ENCODE peak calls at places on chromosomes 1 and 21, in nine cellular contexts. O is mucosa of descending colon; C is CD8-positive, alpha-beta T cell; Q is CD8-positive, alpha-beta memory T cell; B is right lobe of liver; J is hepatocyte; R is adipocyte; F is foreskin fibroblast; D is IMR-90. S is an unnamed sample.

GRCh38 chr21:43341349-43342163 is 85.4 kb downstream of the SIK1 start:
- DNase-seq in J (no peak), Q (no peak), F (no peak), D (peak), O (no peak), R (no peak), B (no peak), C (no peak), S (no peak)

GRCh38 chr1:78143152-78143551 is 97.4 kb downstream of the GIPC2 start:
- DNase-seq in B (no peak), O (no peak), F (no peak), Q (no peak), J (no peak), C (no peak), R (no peak), D (no peak), S (no peak)

GRCh38 chr1:177181631-177182291 is 11.0 kb downstream of the BRINP2 start:
- DNase-seq in Q (no peak), O (peak), B (peak), C (no peak), D (peak), R (peak), J (peak), F (peak), S (peak)

GRCh38 chr1:55679971-55680370 is 464.8 kb upstream of the USP24 start:
- DNase-seq in Q (no peak), J (no peak), B (no peak), F (no peak), R (peak), O (no peak), D (peak), C (no peak), S (no peak)

GRCh38 chr1:150221552-150221951 is 14.4 kb downstream of the ANP32E start:
- DNase-seq in C (no peak), D (peak), B (no peak), O (no peak), R (peak), J (peak), F (no peak), Q (no peak), S (peak)

GRCh38 chr1:42379794-42380616 is 587 bp upstream of the RIMKLA start:
- DNase-seq in C (no peak), R (peak), F (peak), D (peak), Q (no peak), B (no peak), J (peak), O (no peak), S (peak)

GRCh38 chr1:247407978-247408560 is 7.9 kb upstream of the NLRP3 start:
- DNase-seq in R (no peak), J (no peak), B (no peak), Q (no peak), O (no peak), C (no peak), D (no peak), F (no peak), S (no peak)

GRCh38 chr1:100411574-100411973 is 59.3 kb downstream of the CDC14A start:
- DNase-seq in D (no peak), O (no peak), J (no peak), B (no peak), C (no peak), R (no peak), F (no peak), Q (no peak), S (no peak)

GRCh38 chr1:206448471-206448870 is 21.8 kb upstream of the IKBKE start:
- DNase-seq in Q (no peak), J (no peak), D (no peak), F (no peak), B (no peak), R (no peak), C (no peak), O (no peak), S (no peak)

GRCh38 chr1:81756872-81757271 is 43.9 kb upstream of the ADGRL2 start:
- DNase-seq in D (peak), B (no peak), F (peak), Q (no peak), R (no peak), J (no peak), C (no peak), O (no peak), S (no peak)

GRCh38 chr1:17596186-17596585 is 56.7 kb downstream of the ARHGEF10L start:
- DNase-seq in R (no peak), J (peak), Q (no peak), F (no peak), D (no peak), B (no peak), C (no peak), O (peak), S (no peak)

GRCh38 chr1:100188617-100189016 is 10.6 kb upstream of the LRRC39 start:
- DNase-seq in R (peak), C (no peak), F (peak), D (peak), B (no peak), Q (no peak), J (no peak), O (no peak), S (no peak)

GRCh38 chr21:34986561-34987533 is 62.3 kb downstream of the RUNX1 start:
- DNase-seq in O (peak), F (peak), Q (peak), B (no peak), R (peak), D (peak), C (peak), J (peak), S (peak)

GRCh38 chr1:158611916-158612315 is 6.8 kb downstream of the OR10Z1 start:
- DNase-seq in O (no peak), B (no peak), Q (no peak), F (no peak), J (no peak), C (no peak), R (no peak), D (no peak), S (peak)

GRCh38 chr1:181083842-181084605 is 4.5 kb upstream of the IER5 start:
- DNase-seq in D (no peak), B (peak), C (peak), O (peak), Q (peak), F (no peak), R (no peak), J (peak), S (peak)

GRCh38 chr1:41238311-41239094 is 3.6 kb downstream of the SCMH1 start:
- DNase-seq in J (peak), R (peak), F (no peak), O (no peak), C (no peak), D (peak), B (no peak), Q (no peak), S (peak)

GRCh38 chr1:43883321-43883720 is 50.3 kb upstream of the ARTN start:
- DNase-seq in O (peak), Q (no peak), B (no peak), R (no peak), C (no peak), D (no peak), F (no peak), J (no peak), S (peak)

GRCh38 chr1:10716424-10716823 is 80.0 kb downstream of the CASZ1 start:
- DNase-seq in F (no peak), O (no peak), J (no peak), B (no peak), D (no peak), C (no peak), Q (no peak), R (no peak), S (no peak)

GRCh38 chr1:40476924-40477679 is at the start of gene ZFP69:
- DNase-seq in O (peak), D (peak), B (peak), Q (peak), J (peak), C (peak), R (peak), F (peak), S (peak)

GRCh38 chr1:153610334-153611023 is 2.5 kb downstream of the S100A16 start:
- DNase-seq in F (peak), R (peak), D (peak), Q (no peak), C (no peak), B (no peak), J (no peak), O (no peak), S (peak)

GRCh38 chr1:2821970-2822620 is 20.6 kb upstream of the TTC34 start:
- DNase-seq in D (no peak), C (peak), F (no peak), R (peak), B (peak), J (no peak), O (peak), Q (peak), S (no peak)

GRCh38 chr21:37139902-37140301 is 66.8 kb downstream of the TTC3 start:
- DNase-seq in C (no peak), F (no peak), B (no peak), J (no peak), O (no peak), D (peak), R (peak), Q (no peak), S (no peak)

GRCh38 chr1:46724991-46725735 is 6.2 kb upstream of the EFCAB14 start:
- DNase-seq in O (peak), B (no peak), F (peak), J (peak), D (peak), Q (peak), C (peak), R (peak), S (peak)

GRCh38 chr1:164614316-164614715 is 55.3 kb downstream of the PBX1 start:
- DNase-seq in J (no peak), O (no peak), D (no peak), Q (no peak), F (no peak), C (no peak), R (no peak), B (no peak), S (no peak)

GRCh38 chr1:164610528-164611222 is 51.7 kb downstream of the PBX1 start:
- DNase-seq in F (no peak), D (no peak), R (no peak), Q (no peak), J (no peak), C (no peak), B (no peak), O (no peak), S (no peak)

GRCh38 chr1:164609084-164609483 is 50.1 kb downstream of the PBX1 start:
- DNase-seq in J (no peak), Q (no peak), F (no peak), D (no peak), O (no peak), C (no peak), B (no peak), R (peak), S (no peak)

GRCh38 chr1:164613176-164613575 is 54.2 kb downstream of the PBX1 start:
- DNase-seq in R (no peak), C (no peak), O (peak), J (peak), F (no peak), B (no peak), Q (no peak), D (no peak), S (peak)

GRCh38 chr1:164611754-164612642 is 53.0 kb downstream of the PBX1 start:
- DNase-seq in R (peak), C (no peak), O (peak), B (no peak), J (peak), F (peak), D (peak), Q (no peak), S (peak)
- H3K4me3 ChIP-seq in R (no peak), C (no peak), O (no peak), B (no peak), J (no peak), F (no peak), D (no peak), Q (no peak), S (no peak)

DNA sequence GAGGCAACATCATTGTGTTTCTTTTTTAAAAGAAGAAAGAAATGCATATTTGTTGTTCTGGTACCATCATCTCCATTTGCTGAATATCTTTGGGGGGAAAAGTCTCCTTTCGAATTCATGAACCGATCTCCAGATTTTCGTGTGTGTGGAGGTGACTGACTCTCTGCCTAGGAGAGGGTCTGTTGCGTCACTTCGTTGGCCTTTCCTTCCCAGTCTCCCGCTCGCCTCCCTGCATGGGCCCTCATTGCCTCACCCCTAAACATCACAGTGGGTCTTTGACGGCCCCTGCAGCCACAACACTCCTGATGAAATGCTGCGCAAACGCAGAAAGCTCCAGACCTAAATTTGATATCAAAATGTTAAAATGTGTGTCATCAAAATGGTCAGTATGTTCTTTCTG is 103.2 kb upstream of the RALGPS2 start:
- DNase-seq in R (no peak), B (no peak), D (no peak), O (no peak), C (no peak), J (no peak), F (no peak), Q (no peak), S (no peak)
- H3K4me3 ChIP-seq in R (no peak), B (no peak), D (no peak), O (no peak), C (no peak), J (no peak), F (no peak), Q (no peak), S (no peak)

DNA sequence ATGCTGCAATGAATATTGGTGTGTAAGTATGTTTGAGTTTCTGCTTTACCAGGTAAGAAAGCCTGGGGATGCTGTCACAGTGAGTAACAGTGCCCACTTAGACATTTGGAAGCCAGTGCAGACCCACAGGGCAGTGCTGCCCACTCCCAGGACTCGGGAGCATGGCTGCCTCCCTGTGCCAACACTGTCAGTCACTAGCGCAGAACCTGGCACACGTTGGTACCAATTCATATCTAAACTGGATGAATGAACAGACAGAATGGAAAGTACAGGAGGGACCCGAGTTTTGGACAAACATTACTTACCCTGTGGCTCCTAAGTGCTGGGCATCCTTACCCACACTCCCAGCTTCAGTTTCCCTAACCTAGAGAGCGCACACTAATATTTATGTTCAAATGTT is 1.6 kb upstream of the EVA1C start:
- DNase-seq in O (no peak), B (no peak), C (no peak), J (no peak), D (no peak), F (no peak), R (no peak), Q (no peak), S (no peak)
- H3K4me3 ChIP-seq in O (no peak), B (no peak), C (peak), J (no peak), D (no peak), F (peak), R (peak), Q (peak), S (no peak)

DNA sequence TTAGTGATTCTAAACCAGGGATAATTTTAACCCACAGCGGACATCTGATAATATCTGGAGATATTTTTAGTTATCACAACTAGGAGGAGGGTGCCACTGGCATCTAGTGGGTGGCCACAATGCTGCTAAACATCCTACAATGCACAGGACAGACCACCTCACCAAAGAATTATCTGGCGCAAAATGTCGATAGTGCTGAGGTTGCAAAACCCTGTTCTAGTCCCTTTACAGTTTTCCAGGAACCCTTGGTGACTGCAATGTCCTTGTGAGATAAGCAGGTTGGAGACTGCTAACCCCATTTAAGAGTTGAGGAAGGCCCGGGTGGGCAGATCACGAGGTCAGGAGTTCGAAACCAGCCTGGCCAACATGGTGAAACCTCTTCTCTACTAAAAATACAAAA is 163.1 kb upstream of the BEND5 start:
- DNase-seq in B (no peak), C (no peak), Q (no peak), R (no peak), D (no peak), O (no peak), J (no peak), F (no peak), S (no peak)
- H3K4me3 ChIP-seq in B (no peak), C (no peak), Q (no peak), R (no peak), D (no peak), O (no peak), J (no peak), F (no peak), S (no peak)

GRCh38 chr1:174676856-174677255 is 229.1 kb downstream of the GPR52 start:
- DNase-seq in R (no peak), C (no peak), B (no peak), F (no peak), O (no peak), D (no peak), Q (no peak), J (no peak), S (no peak)

GRCh38 chr1:174682419-174683008 is 234.8 kb downstream of the GPR52 start:
- DNase-seq in R (peak), D (peak), Q (no peak), C (no peak), B (no peak), F (peak), J (peak), O (no peak), S (no peak)

GRCh38 chr1:174678657-174679056 is 230.9 kb downstream of the GPR52 start:
- DNase-seq in B (no peak), D (no peak), O (no peak), J (no peak), Q (no peak), R (no peak), F (no peak), C (no peak), S (no peak)

DNA sequence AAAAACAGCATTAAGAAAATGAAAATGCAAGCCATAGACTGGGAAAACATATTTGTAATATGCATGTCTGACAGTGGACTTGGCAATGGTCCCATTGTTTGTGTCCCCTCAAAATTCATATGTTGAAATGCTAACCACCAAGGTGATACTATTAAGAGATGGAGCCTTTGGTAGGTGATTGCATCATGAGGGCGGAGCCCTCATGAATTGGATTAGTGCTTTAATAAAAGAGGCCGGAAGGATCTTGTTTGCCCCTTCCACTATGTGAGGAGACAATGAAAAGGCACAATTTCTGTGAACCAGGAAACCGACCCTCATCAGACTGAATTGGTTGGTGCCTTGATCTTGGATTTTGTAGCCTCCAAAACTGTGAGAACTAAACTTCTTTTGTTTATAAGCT is 232.3 kb downstream of the GPR52 start:
- DNase-seq in R (no peak), Q (no peak), O (no peak), J (no peak), F (no peak), C (no peak), B (no peak), D (no peak), S (peak)
- H3K4me3 ChIP-seq in R (no peak), Q (no peak), O (no peak), J (no peak), F (no peak), C (no peak), B (no peak), D (no peak), S (no peak)

DNA sequence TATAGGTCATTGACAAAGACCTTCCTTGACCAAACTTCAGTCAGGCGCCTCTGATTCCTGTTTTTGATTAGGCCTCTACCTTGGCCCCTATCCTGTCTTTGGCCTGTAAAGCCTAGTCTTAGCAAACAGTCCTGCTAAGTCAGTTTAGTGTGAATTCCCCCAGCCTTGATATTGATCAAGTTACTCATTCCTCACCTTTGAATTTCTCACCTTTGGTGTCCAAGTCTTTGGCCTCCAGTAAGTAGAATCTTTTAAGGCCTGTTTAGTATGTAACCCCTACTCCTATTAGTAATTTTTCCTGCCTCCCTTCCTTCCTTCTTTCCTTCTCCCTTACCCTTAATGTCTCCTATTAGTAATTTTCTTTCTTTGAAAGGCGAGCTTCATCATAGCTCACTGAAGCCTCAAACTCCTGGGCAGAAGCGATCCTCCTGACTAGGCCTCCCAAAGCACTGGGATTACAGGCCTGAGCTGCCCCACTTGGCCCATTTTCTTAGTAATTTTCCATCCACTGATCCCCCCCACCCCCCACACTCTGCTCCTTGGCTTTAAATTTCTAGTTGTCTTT is 13.0 kb upstream of the ZNF692 start:
- DNase-seq in D (no peak), O (no peak), J (no peak), R (no peak), B (no peak), Q (no peak), F (no peak), C (no peak), S (no peak)
- H3K4me3 ChIP-seq in D (peak), O (no peak), J (peak), R (peak), B (no peak), Q (no peak), F (no peak), C (no peak), S (no peak)

S was measured in epithelial cell of esophagus.